ENCODE peak calls at places on chromosomes 11 and 22, in five cellular contexts. V is stomach, H is cardiac muscle cell, W is psoas muscle, F is brain microvascular endothelial cell. O is an unnamed sample.

GRCh38 chr11:17408641-17409040 is 20.2 kb upstream of the KCNJ11 start:
- DNase-seq in V (no peak), W (no peak), F (no peak), H (no peak), O (no peak)

GRCh38 chr11:45857834-45858492 is 10.7 kb downstream of the CRY2 start:
- DNase-seq in F (peak; percentile 56), V (peak; percentile 44), W (peak; percentile 52), H (peak; percentile 92), O (no peak)

GRCh38 chr11:114618139-114618538 is 22.6 kb upstream of the NXPE4 start:
- DNase-seq in H (no peak), F (no peak), W (no peak), V (no peak), O (no peak)

GRCh38 chr11:125481531-125481930 is 14.5 kb downstream of the FEZ1 start:
- DNase-seq in H (no peak), V (no peak), W (no peak), F (no peak), O (peak; percentile 84)

GRCh38 chr11:130964393-130964792 is 48.1 kb upstream of the SNX19 start:
- DNase-seq in H (no peak), W (no peak), F (no peak), V (no peak), O (no peak)

GRCh38 chr22:24427500-24428164 is at the start of gene ADORA2A:
- DNase-seq in W (no peak), H (no peak), F (no peak), V (peak; percentile 67), O (no peak)

GRCh38 chr11:68016161-68016903 is 6.2 kb downstream of the ALDH3B1 start:
- DNase-seq in W (no peak), H (no peak), F (no peak), V (no peak), O (no peak)

GRCh38 chr11:44763111-44763820 is 36.5 kb downstream of the TSPAN18 start:
- DNase-seq in H (peak; percentile 52), F (peak; percentile 32), W (no peak), V (no peak), O (no peak)

GRCh38 chr11:77270921-77271320 is 30.6 kb downstream of the GDPD4 start:
- DNase-seq in V (no peak), W (no peak), H (no peak), F (no peak), O (no peak)

GRCh38 chr11:101129203-101129943 is at the start of gene PGR:
- DNase-seq in F (no peak), W (peak; percentile 14), V (no peak), H (no peak), O (no peak)

GRCh38 chr11:126857860-126858808 is 142.4 kb downstream of the KIRREL3 start:
- DNase-seq in V (no peak), W (no peak), H (peak; percentile 21), F (no peak), O (no peak)

GRCh38 chr11:33842236-33842915 is 49.5 kb downstream of the LMO2 start:
- DNase-seq in W (no peak), H (no peak), V (no peak), F (no peak), O (no peak)

GRCh38 chr22:46606886-46607285 is 13.3 kb upstream of the GRAMD4 start:
- DNase-seq in F (no peak), H (no peak), W (no peak), V (no peak), O (no peak)

GRCh38 chr11:35615911-35616900 is 2.1 kb upstream of the FJX1 start:
- DNase-seq in V (no peak), H (peak; percentile 79), W (no peak), F (peak; percentile 63), O (peak; percentile 72)

GRCh38 chr11:2599561-2600189 is 100.1 kb downstream of the KCNQ1OT1 start:
- DNase-seq in F (no peak), H (no peak), W (no peak), V (no peak), O (no peak)

GRCh38 chr11:93407777-93408401 is 77.3 kb downstream of the DEUP1 start:
- DNase-seq in H (peak; percentile 19), F (no peak), V (no peak), W (no peak), O (no peak)

GRCh38 chr11:121634889-121635288 is 182.1 kb upstream of the SORL1-AS1 start:
- DNase-seq in W (no peak), V (no peak), F (peak; percentile 85), H (peak; percentile 85), O (no peak)

GRCh38 chr11:35383953-35384352 is 35.4 kb downstream of the SLC1A2 start:
- DNase-seq in F (no peak), W (no peak), H (no peak), V (no peak), O (no peak)

GRCh38 chr22:20396639-20397038 is 2.7 kb downstream of the ZNF74 start:
- DNase-seq in V (no peak), H (peak; percentile 22), W (no peak), F (peak; percentile 42), O (no peak)

GRCh38 chr11:60119708-60120107 is 31.2 kb downstream of the MS4A2 start:
- DNase-seq in F (no peak), H (no peak), W (no peak), V (no peak), O (no peak)

GRCh38 chr22:36771376-36772063 is 4.4 kb downstream of the IFT27 start:
- DNase-seq in H (no peak), W (no peak), F (no peak), V (no peak), O (no peak)

GRCh38 chr11:42085736-42086135 is 626.3 kb upstream of the LRRC4C start:
- DNase-seq in F (no peak), H (no peak), V (no peak), W (no peak), O (no peak)

GRCh38 chr11:112961751-112962747 is 829 bp downstream of the NCAM1 start:
- DNase-seq in W (peak; percentile 21), F (no peak), V (no peak), H (peak; percentile 8), O (peak; percentile 72)

GRCh38 chr11:75014129-75014528 is 25.4 kb downstream of the NEU3 start:
- DNase-seq in V (no peak), H (peak; percentile 79), W (no peak), F (peak; percentile 64), O (no peak)

GRCh38 chr22:19038728-19039447 is 83.3 kb downstream of the DGCR2 start:
- DNase-seq in H (no peak), F (no peak), V (no peak), W (no peak), O (no peak)
- TF ChIP-seq CTCF in H (no peak), F (no peak), V (no peak), W (no peak), O (no peak)

GRCh38 chr11:63841554-63841953 is 2.6 kb downstream of the MARK2 start:
- DNase-seq in V (no peak), W (no peak), H (peak; percentile 28), F (no peak), O (no peak)

GRCh38 chr11:63838150-63838681 is 694 bp upstream of the MARK2 start:
- DNase-seq in V (no peak), F (no peak), W (no peak), H (no peak), O (no peak)

GRCh38 chr11:63838682-63839507 is at the start of gene MARK2:
- DNase-seq in W (peak; percentile 98), V (peak; percentile 99), F (peak; percentile 95), H (peak; percentile 99), O (peak; percentile 99)

GRCh38 chr11:63840356-63841060 is 1.6 kb downstream of the MARK2 start:
- DNase-seq in W (no peak), F (no peak), V (no peak), H (no peak), O (no peak)

DNA sequence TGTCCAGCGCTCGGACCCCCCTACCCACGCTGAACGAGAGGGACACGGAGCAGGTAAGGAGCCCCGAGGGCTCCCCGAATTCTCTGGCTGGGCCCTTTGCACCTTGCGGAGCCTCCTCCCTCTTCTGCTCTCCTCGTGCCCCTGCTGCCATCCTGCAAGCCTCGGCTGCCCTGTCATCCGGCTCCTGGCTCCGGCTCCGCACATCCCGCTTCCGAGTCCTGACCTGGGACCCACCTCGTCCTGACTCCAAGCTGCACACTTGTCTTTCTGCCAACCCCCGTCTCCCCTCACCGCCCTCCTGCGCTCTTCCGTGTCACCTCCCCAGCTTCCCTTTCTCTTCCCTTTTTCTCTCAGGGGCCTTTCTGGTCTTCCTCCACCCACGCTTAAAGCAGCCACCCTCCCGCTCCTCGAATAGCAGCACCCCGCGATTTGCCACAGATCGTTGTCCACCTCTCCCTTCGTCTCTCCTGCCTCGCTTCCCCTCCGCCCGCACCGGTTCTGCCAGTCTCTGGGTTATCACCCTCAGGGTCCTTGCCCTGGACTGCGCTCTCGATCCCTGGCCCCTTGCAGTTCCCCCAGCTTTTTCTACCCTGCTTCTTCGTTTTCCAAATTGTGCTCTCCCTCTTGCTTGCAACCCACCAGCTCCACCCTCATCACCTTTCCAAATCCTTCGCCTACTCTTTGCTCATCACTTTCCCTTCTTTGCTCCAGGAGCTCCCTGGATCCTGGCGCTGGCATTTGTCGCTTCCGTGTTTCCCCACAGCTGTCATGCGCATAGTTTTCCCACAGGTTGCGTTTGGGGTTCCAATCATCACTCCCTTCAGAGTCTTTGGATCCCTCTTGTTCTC is 822 bp downstream of the MARK2 start:
- DNase-seq in H (no peak), F (no peak), V (peak; percentile 54), W (peak; percentile 25), O (peak; percentile 18)
- H3K27ac ChIP-seq in H (peak overlapping the region; percentile 88), F (peak overlapping the region; percentile 60), V (peak overlapping the region; percentile 89), W (peak overlapping the region; percentile 92), O (peak overlapping the region; percentile 96)

GRCh38 chr11:119319702-119320592 is 3.0 kb upstream of the MCAM start:
- DNase-seq in V (no peak), W (peak; percentile 40), F (no peak), H (no peak), O (no peak)
- H3K4me3 ChIP-seq in V (peak overlapping the region; percentile 50), W (peak overlapping the region; percentile 62), F (no peak overlapping the region), H (no peak overlapping the region), O (peak overlapping the region; percentile 42)

DNA sequence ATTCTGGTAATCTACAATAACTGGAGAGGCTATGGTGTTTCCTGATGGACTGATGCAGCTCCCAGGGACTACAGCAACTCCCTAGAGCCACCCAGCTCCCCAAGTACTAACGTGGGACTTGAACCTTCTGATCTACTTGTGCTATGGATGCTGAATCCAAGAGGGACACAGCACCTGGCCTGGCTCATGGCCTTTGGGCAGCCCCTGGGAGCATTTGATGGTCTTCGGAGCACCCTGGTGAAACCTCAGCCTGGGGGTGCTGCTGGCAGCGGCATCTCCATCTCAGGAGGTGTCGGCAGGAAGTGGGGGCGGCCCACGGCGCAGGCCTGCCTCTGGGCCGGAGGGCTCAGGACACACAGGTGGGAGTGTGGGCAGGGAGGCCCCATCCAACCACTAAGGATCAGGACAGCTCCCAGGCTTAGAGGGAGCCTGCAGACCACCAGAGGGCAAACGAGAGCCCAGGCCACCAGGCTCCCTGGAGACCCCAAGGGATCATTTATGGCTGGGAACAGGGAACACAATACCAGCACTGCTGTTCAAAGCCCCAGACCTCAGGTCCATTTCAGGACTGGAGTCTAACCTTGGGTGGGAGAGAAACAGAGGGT is 8.7 kb downstream of the EHD1 start:
- DNase-seq in W (no peak), V (no peak), H (no peak), F (no peak), O (no peak)
- TF ChIP-seq CTCF in W (peak; percentile 33), V (no peak), H (peak; percentile 44), F (peak; percentile 69), O (peak; percentile 18)

GRCh38 chr11:12691473-12691872 is 17.3 kb downstream of the TEAD1 start:
- DNase-seq in F (peak; percentile 63), H (no peak), W (no peak), V (no peak), O (no peak)
- H3K27ac ChIP-seq in F (peak overlapping the region; percentile 93), H (peak overlapping the region; percentile 89), W (peak overlapping the region; percentile 95), V (peak overlapping the region; percentile 87), O (no peak overlapping the region)

GRCh38 chr22:50207383-50208031 is 6.7 kb downstream of the SELENOO start:
- DNase-seq in H (no peak), F (no peak), V (no peak), W (no peak), O (no peak)
- H3K4me3 ChIP-seq in H (no peak overlapping the region), F (no peak overlapping the region), V (no peak overlapping the region), W (no peak overlapping the region), O (no peak overlapping the region)

O was measured in dorsolateral prefrontal cortex.